ENCODE peak calls at places on chromosomes 12 and 14, in ten cellular contexts. One of them, this sample, is unnamed.

GRCh38 chr12:16016748-16017147 is 105.6 kb downstream of the DERA start:
- DNase-seq in T-helper 17 cell: no peak
- DNase-seq in stimulated activated CD4-positive, alpha-beta T cell treated with anti-CD3 and anti-CD28 coated beads, Interleukin-4, amount 100 ng/mL, for 4 hours: no peak
- DNase-seq in T-helper 1 cell: no peak
- DNase-seq in hippocampal formation: no peak
- DNase-seq in NCI-H2029: no peak
- DNase-seq in KBM-7: no peak
- DNase-seq in T1000: no peak
- DNase-seq in HS-5: no peak
- DNase-seq in smooth muscle cell of the brain vasculature: no peak
- DNase-seq in this sample: no peak

GRCh38 chr14:102503576-102504224 is 5.9 kb downstream of the ANKRD9 start:
- DNase-seq in T-helper 17 cell: no peak
- DNase-seq in stimulated activated CD4-positive, alpha-beta T cell treated with anti-CD3 and anti-CD28 coated beads, Interleukin-4, amount 100 ng/mL, for 4 hours: no peak
- DNase-seq in T-helper 1 cell: no peak
- DNase-seq in hippocampal formation: no peak
- DNase-seq in NCI-H2029: no peak
- DNase-seq in KBM-7: no peak
- DNase-seq in T1000: no peak
- DNase-seq in HS-5: no peak
- DNase-seq in smooth muscle cell of the brain vasculature: no peak
- DNase-seq in this sample: no peak

GRCh38 chr12:19707948-19708409 is 268.7 kb downstream of the AEBP2 start:
- DNase-seq in T-helper 17 cell: no peak
- DNase-seq in stimulated activated CD4-positive, alpha-beta T cell treated with anti-CD3 and anti-CD28 coated beads, Interleukin-4, amount 100 ng/mL, for 4 hours: no peak
- DNase-seq in T-helper 1 cell: no peak
- DNase-seq in hippocampal formation: no peak
- DNase-seq in NCI-H2029: no peak
- DNase-seq in KBM-7: no peak
- DNase-seq in T1000: no peak
- DNase-seq in HS-5: peak; percentile 35
- DNase-seq in smooth muscle cell of the brain vasculature: no peak
- DNase-seq in this sample: peak; percentile 65

GRCh38 chr14:22822619-22823551 is 6.8 kb upstream of the MRPL52 start:
- DNase-seq in T-helper 17 cell: peak; percentile 54
- DNase-seq in stimulated activated CD4-positive, alpha-beta T cell treated with anti-CD3 and anti-CD28 coated beads, Interleukin-4, amount 100 ng/mL, for 4 hours: peak; percentile 65
- DNase-seq in T-helper 1 cell: peak; percentile 57
- DNase-seq in hippocampal formation: peak; percentile 46
- DNase-seq in NCI-H2029: no peak
- DNase-seq in KBM-7: peak; percentile 94
- DNase-seq in T1000: peak; percentile 25
- DNase-seq in HS-5: no peak
- DNase-seq in smooth muscle cell of the brain vasculature: no peak
- DNase-seq in this sample: peak; percentile 94

GRCh38 chr14:85622106-85622505 is 92.2 kb downstream of the FLRT2 start:
- DNase-seq in T-helper 17 cell: no peak
- DNase-seq in stimulated activated CD4-positive, alpha-beta T cell treated with anti-CD3 and anti-CD28 coated beads, Interleukin-4, amount 100 ng/mL, for 4 hours: no peak
- DNase-seq in T-helper 1 cell: no peak
- DNase-seq in hippocampal formation: no peak
- DNase-seq in NCI-H2029: no peak
- DNase-seq in KBM-7: no peak
- DNase-seq in T1000: no peak
- DNase-seq in HS-5: no peak
- DNase-seq in smooth muscle cell of the brain vasculature: no peak
- DNase-seq in this sample: no peak

GRCh38 chr14:67263499-67264149 is 22.4 kb downstream of the PALS1 start:
- DNase-seq in T-helper 17 cell: no peak
- DNase-seq in stimulated activated CD4-positive, alpha-beta T cell treated with anti-CD3 and anti-CD28 coated beads, Interleukin-4, amount 100 ng/mL, for 4 hours: no peak
- DNase-seq in T-helper 1 cell: no peak
- DNase-seq in hippocampal formation: no peak
- DNase-seq in NCI-H2029: no peak
- DNase-seq in KBM-7: no peak
- DNase-seq in T1000: no peak
- DNase-seq in HS-5: no peak
- DNase-seq in smooth muscle cell of the brain vasculature: no peak
- DNase-seq in this sample: peak; percentile 48

GRCh38 chr14:81310606-81311005 is 89.5 kb downstream of the STON2 start:
- DNase-seq in T-helper 17 cell: no peak
- DNase-seq in stimulated activated CD4-positive, alpha-beta T cell treated with anti-CD3 and anti-CD28 coated beads, Interleukin-4, amount 100 ng/mL, for 4 hours: no peak
- DNase-seq in T-helper 1 cell: no peak
- DNase-seq in hippocampal formation: no peak
- DNase-seq in NCI-H2029: no peak
- DNase-seq in KBM-7: no peak
- DNase-seq in T1000: no peak
- DNase-seq in HS-5: no peak
- DNase-seq in smooth muscle cell of the brain vasculature: no peak
- DNase-seq in this sample: no peak

GRCh38 chr14:69610859-69611263 is 535 bp upstream of the SUSD6 start:
- DNase-seq in T-helper 17 cell: no peak
- DNase-seq in stimulated activated CD4-positive, alpha-beta T cell treated with anti-CD3 and anti-CD28 coated beads, Interleukin-4, amount 100 ng/mL, for 4 hours: no peak
- DNase-seq in T-helper 1 cell: no peak
- DNase-seq in hippocampal formation: no peak
- DNase-seq in NCI-H2029: no peak
- DNase-seq in KBM-7: no peak
- DNase-seq in T1000: no peak
- DNase-seq in HS-5: no peak
- DNase-seq in smooth muscle cell of the brain vasculature: no peak
- DNase-seq in this sample: peak; percentile 66

GRCh38 chr14:29475641-29476040 is 452.0 kb downstream of the PRKD1 start:
- DNase-seq in T-helper 17 cell: no peak
- DNase-seq in stimulated activated CD4-positive, alpha-beta T cell treated with anti-CD3 and anti-CD28 coated beads, Interleukin-4, amount 100 ng/mL, for 4 hours: no peak
- DNase-seq in T-helper 1 cell: no peak
- DNase-seq in hippocampal formation: no peak
- DNase-seq in NCI-H2029: no peak
- DNase-seq in KBM-7: no peak
- DNase-seq in T1000: no peak
- DNase-seq in HS-5: no peak
- DNase-seq in smooth muscle cell of the brain vasculature: no peak
- DNase-seq in this sample: peak; percentile 50

This sample was measured in GM23248.